ENCODE peak calls at places on chromosomes 2 and 18, in six cellular contexts. Q is stimulated activated CD4-positive, alpha-beta T cell treated with anti-CD3 and anti-CD28 coated beads, Interleukin-2, amount 100 ng/mL, for 48 hours; P is left kidney; B is activated CD4-positive, alpha-beta T cell treated with anti-CD3 and anti-CD28 coated beads, Interleukin-2, amount 50 U/mL, for 1 hour; U is activated CD8-positive, alpha-beta memory T cell treated with anti-CD3 and anti-CD28 coated beads for 24 hours; X is KG1. H is an unnamed sample.

GRCh38 chr18:35393716-35394115 is 16.6 kb upstream of the ZNF396 start:
- DNase-seq in U (no peak), Q (no peak), X (no peak), P (no peak), B (no peak), H (no peak)

GRCh38 chr2:177338177-177338721 is 54.3 kb upstream of the AGPS start:
- DNase-seq in P (no peak), Q (no peak), X (no peak), U (no peak), B (no peak), H (no peak)

GRCh38 chr2:106956879-106957278 is 70.9 kb upstream of the ST6GAL2 start:
- DNase-seq in X (no peak), B (no peak), U (no peak), Q (no peak), P (peak), H (no peak)

GRCh38 chr18:46393230-46393629 is 263.8 kb downstream of the LOXHD1 start:
- DNase-seq in B (no peak), U (no peak), P (no peak), Q (no peak), X (no peak), H (no peak)

GRCh38 chr18:51041677-51042076 is 11.7 kb downstream of the SMAD4 start:
- DNase-seq in B (no peak), X (no peak), U (no peak), Q (no peak), P (no peak), H (no peak)

GRCh38 chr2:38187416-38188127 is 111.6 kb upstream of the CYP1B1 start:
- DNase-seq in X (no peak), U (no peak), B (no peak), Q (no peak), P (no peak), H (peak)

GRCh38 chr2:113720167-113720566 is 36.3 kb downstream of the SLC35F5 start:
- DNase-seq in B (no peak), Q (no peak), X (no peak), P (no peak), U (no peak), H (no peak)

GRCh38 chr2:11753452-11753885 is 7.0 kb downstream of the LPIN1 start:
- DNase-seq in X (no peak), B (peak), U (no peak), Q (no peak), P (peak), H (no peak)

GRCh38 chr2:62704654-62705006 is 883 bp upstream of the EHBP1 start:
- DNase-seq in Q (no peak), B (no peak), U (no peak), X (no peak), P (no peak), H (no peak)

GRCh38 chr2:224145751-224146355 is 106.8 kb upstream of the SERPINE2 start:
- DNase-seq in P (no peak), Q (no peak), B (no peak), X (no peak), U (no peak), H (no peak)

GRCh38 chr2:220394433-220394832 is 767.0 kb downstream of the SLC4A3 start:
- DNase-seq in U (no peak), Q (no peak), P (peak), B (no peak), X (no peak), H (no peak)

GRCh38 chr2:10500601-10501361 is 52.7 kb upstream of the ODC1 start:
- DNase-seq in B (no peak), Q (no peak), X (no peak), U (peak), P (no peak), H (no peak)

GRCh38 chr18:10519999-10520935 is 5.6 kb upstream of the NAPG start:
- DNase-seq in Q (peak), B (peak), U (peak), X (peak), P (peak), H (peak)

GRCh38 chr18:76471593-76471992 is 23.4 kb downstream of the ZNF516 start:
- DNase-seq in B (no peak), X (no peak), P (no peak), U (peak), Q (no peak), H (peak)

GRCh38 chr2:54308186-54308585 is 52.2 kb upstream of the TSPYL6 start:
- DNase-seq in B (no peak), Q (no peak), U (no peak), X (no peak), P (no peak), H (no peak)

GRCh38 chr2:173079141-173079540 is 3.5 kb downstream of the MAP3K20 start:
- DNase-seq in Q (no peak), U (no peak), B (no peak), X (no peak), P (no peak), H (no peak)

GRCh38 chr2:144559242-144559641 is 39.3 kb upstream of the ZEB2 start:
- DNase-seq in X (no peak), B (no peak), U (no peak), Q (no peak), P (no peak), H (no peak)

GRCh38 chr2:192254444-192254843 is 59.7 kb upstream of the TMEFF2 start:
- DNase-seq in X (no peak), P (no peak), B (no peak), U (no peak), Q (no peak), H (no peak)

GRCh38 chr18:35862115-35862640 is 110.3 kb upstream of the RMP24 start:
- DNase-seq in U (no peak), Q (no peak), B (no peak), P (no peak), X (no peak), H (no peak)

GRCh38 chr2:164967781-164968228 is 12.5 kb upstream of the SLC38A11 start:
- DNase-seq in U (no peak), X (no peak), B (no peak), Q (no peak), P (no peak), H (no peak)

GRCh38 chr2:120651818-120652217 is 83.8 kb upstream of the GLI2 start:
- DNase-seq in B (no peak), X (no peak), Q (no peak), P (no peak), U (no peak), H (no peak)

GRCh38 chr2:218066946-218067515 is 2.0 kb upstream of the RUFY4 start:
- DNase-seq in X (no peak), U (no peak), B (no peak), P (no peak), Q (no peak), H (no peak)

GRCh38 chr18:46480187-46480586 is 176.8 kb downstream of the LOXHD1 start:
- DNase-seq in B (no peak), X (no peak), P (no peak), Q (no peak), U (no peak), H (no peak)

GRCh38 chr2:240891492-240892340 is 4.2 kb downstream of the MAB21L4 start:
- DNase-seq in P (no peak), U (no peak), Q (no peak), X (no peak), B (no peak), H (no peak)

GRCh38 chr2:65329551-65329950 is 101.9 kb downstream of the ACTR2 start:
- DNase-seq in B (no peak), X (no peak), U (no peak), Q (no peak), P (peak), H (no peak)

GRCh38 chr18:48991299-48992055 is 40.7 kb upstream of the SMAD7 start:
- DNase-seq in Q (no peak), P (no peak), U (no peak), B (no peak), X (no peak), H (no peak)

GRCh38 chr2:890791-891190 is 59.9 kb upstream of the SNTG2 start:
- DNase-seq in B (no peak), U (peak), Q (no peak), P (no peak), X (no peak), H (no peak)

GRCh38 chr2:11852526-11853196 is 106.2 kb downstream of the LPIN1 start:
- DNase-seq in X (no peak), P (no peak), Q (no peak), B (no peak), U (no peak), H (peak)

GRCh38 chr18:5452943-5453342 is 90.9 kb downstream of the EPB41L3 start:
- DNase-seq in Q (no peak), U (no peak), B (no peak), P (no peak), X (no peak), H (no peak)

GRCh38 chr2:65566617-65567016 is 134.2 kb upstream of the SPRED2 start:
- DNase-seq in U (no peak), X (no peak), P (no peak), B (no peak), Q (no peak), H (no peak)

GRCh38 chr2:62550466-62550865 is 44.5 kb upstream of the TMEM17 start:
- DNase-seq in X (no peak), U (no peak), Q (no peak), B (no peak), P (no peak), H (no peak)

GRCh38 chr2:9258953-9259399 is 52.4 kb downstream of the ASAP2 start:
- DNase-seq in Q (no peak), P (peak), X (no peak), U (no peak), B (no peak), H (peak)

GRCh38 chr18:79672490-79673276 is 6.9 kb upstream of the CTDP1 start:
- DNase-seq in Q (no peak), B (no peak), U (no peak), X (no peak), P (no peak), H (no peak)

GRCh38 chr18:13532406-13533075 is 193.8 kb downstream of the FAM210A start:
- DNase-seq in U (peak), Q (no peak), B (no peak), P (no peak), X (no peak), H (no peak)

GRCh38 chr2:222733846-222734689 is 62.6 kb downstream of the MOGAT1 start:
- DNase-seq in U (no peak), Q (no peak), P (no peak), B (no peak), X (no peak), H (no peak)

GRCh38 chr2:10404324-10405143 is 43.6 kb downstream of the ODC1 start:
- DNase-seq in X (no peak), Q (no peak), B (no peak), U (no peak), P (peak), H (peak)

GRCh38 chr2:127048969-127049897 is 57.7 kb downstream of the BIN1 start:
- DNase-seq in P (no peak), X (no peak), B (no peak), Q (no peak), U (no peak), H (peak)

GRCh38 chr2:36820942-36821605 is 124.6 kb downstream of the VIT start:
- DNase-seq in B (no peak), U (no peak), P (peak), X (no peak), Q (no peak), H (no peak)

GRCh38 chr2:5975406-5975805 is 283.2 kb downstream of the SOX11 start:
- DNase-seq in X (no peak), U (no peak), Q (no peak), P (no peak), B (no peak), H (no peak)